ENCODE peak calls at places on chromosomes 11 and 22, in nine cellular contexts. A is IMR-90, N is K562, J is breast epithelium, D is uterus, W is stomach, I is transverse colon, Z is right lobe of liver, V is NB4. P is an unnamed sample.

GRCh38 chr11:102384419-102385052 is 37.5 kb downstream of the BIRC2 start:
- DNase-seq in I (no peak), N (peak; percentile 69), D (peak; percentile 50), V (no peak), W (no peak), J (no peak), Z (no peak), A (no peak), P (no peak)

GRCh38 chr22:20299736-20300136 is 20.1 kb downstream of the DGCR6L start:
- DNase-seq in Z (peak; percentile 84), D (peak; percentile 40), J (no peak), V (peak; percentile 35), N (no peak), I (peak; percentile 34), W (peak; percentile 60), A (peak; percentile 28), P (peak; percentile 79)

GRCh38 chr11:110362916-110363574 is 66.6 kb upstream of the RDX start:
- DNase-seq in J (no peak), N (no peak), Z (peak; percentile 54), V (no peak), W (peak; percentile 39), D (no peak), I (no peak), A (no peak), P (peak; percentile 60)

GRCh38 chr22:21641417-21641794 is 696 bp upstream of the SDF2L1 start:
- DNase-seq in V (peak; percentile 69), A (peak; percentile 55), N (peak; percentile 90), J (no peak), D (no peak), Z (no peak), W (peak; percentile 53), I (peak; percentile 54), P (peak; percentile 67)

GRCh38 chr11:110297082-110297725 is 790 bp upstream of the RDX start:
- DNase-seq in Z (no peak), W (no peak), I (no peak), D (no peak), J (no peak), N (no peak), A (peak; percentile 53), V (peak; percentile 7), P (no peak)

GRCh38 chr11:41978951-41979350 is 519.5 kb upstream of the LRRC4C start:
- DNase-seq in V (no peak), J (no peak), D (no peak), W (no peak), Z (no peak), N (no peak), I (no peak), A (no peak), P (no peak)

GRCh38 chr22:30998329-30998728 is 29.3 kb downstream of the TUG1 start:
- DNase-seq in I (no peak), A (no peak), Z (no peak), J (no peak), D (no peak), N (no peak), V (no peak), W (no peak), P (no peak)

GRCh38 chr22:36334838-36335603 is 52.7 kb downstream of the MYH9 start:
- DNase-seq in Z (no peak), D (no peak), I (no peak), V (peak; percentile 81), A (peak; percentile 84), N (peak; percentile 48), J (no peak), W (no peak), P (peak; percentile 50)

GRCh38 chr22:39992088-39992826 is 2.5 kb upstream of the FAM83F start:
- DNase-seq in N (no peak), A (no peak), I (no peak), W (no peak), J (no peak), V (no peak), D (no peak), Z (no peak), P (no peak)

GRCh38 chr11:27416568-27417176 is 53.7 kb upstream of the CCDC34 start:
- DNase-seq in A (no peak), D (no peak), V (no peak), N (no peak), I (no peak), J (no peak), Z (no peak), W (no peak), P (no peak)

GRCh38 chr11:20125927-20126326 is 34.3 kb downstream of the DBX1 start:
- DNase-seq in Z (no peak), J (no peak), D (no peak), A (peak; percentile 79), I (no peak), W (no peak), V (no peak), N (no peak), P (peak; percentile 87)

DNA sequence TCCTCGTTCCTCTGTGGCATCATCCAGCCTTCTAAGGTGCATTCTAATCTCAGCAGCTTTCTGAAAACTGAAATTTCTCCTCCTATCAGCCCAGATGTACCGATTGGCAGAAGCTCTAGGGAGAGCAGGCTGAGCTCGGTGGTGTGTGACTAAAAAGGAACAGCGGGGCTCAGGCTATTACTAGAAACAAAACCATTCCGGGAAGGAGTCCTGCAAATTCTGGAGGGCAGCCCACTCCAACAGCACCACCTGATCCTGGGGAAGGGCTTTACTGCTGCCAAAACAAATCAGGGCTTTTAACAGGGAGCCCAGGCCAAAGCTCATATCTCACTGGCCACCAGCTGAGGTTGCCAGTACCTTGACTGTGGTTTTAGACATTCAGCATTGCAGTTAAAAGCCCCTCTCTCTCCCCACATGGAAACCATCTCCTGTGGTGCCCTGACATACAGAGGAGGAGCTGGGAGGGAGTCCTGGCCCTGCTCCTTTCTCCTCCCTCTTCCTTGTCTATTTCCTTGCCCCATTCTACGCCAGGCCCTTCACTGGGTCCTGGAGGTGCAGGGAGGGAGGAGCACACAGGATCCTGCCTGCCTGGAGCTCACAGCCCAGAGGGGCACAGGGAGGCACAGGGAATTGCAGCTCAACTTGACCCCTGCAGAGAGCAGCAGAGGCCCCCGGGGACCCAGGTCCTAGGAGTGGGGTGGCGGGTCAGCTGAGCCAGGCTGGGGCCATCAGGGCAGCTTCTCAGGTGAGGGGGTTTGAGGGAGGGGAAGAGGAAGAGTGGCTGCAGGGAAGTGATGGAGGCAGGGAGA is 889 bp downstream of the PLAAT4 start:
- DNase-seq in Z (peak; percentile 69), D (peak; percentile 82), I (peak; percentile 44), J (no peak), A (peak; percentile 4), W (peak; percentile 86), N (no peak), V (no peak), P (peak; percentile 92)
- H3K4me3 ChIP-seq in Z (peak overlapping the region; percentile 56), D (peak overlapping the region; percentile 39), I (peak overlapping the region; percentile 31), J (peak overlapping the region; percentile 54), A (no peak overlapping the region), W (peak overlapping the region; percentile 43), N (no peak overlapping the region), V (no peak overlapping the region), P (no peak overlapping the region)

GRCh38 chr11:9755561-9755960 is 91.7 kb downstream of the SWAP70 start:
- DNase-seq in I (no peak), V (no peak), D (no peak), A (peak; percentile 89), Z (no peak), N (no peak), W (no peak), J (no peak), P (no peak)
- TF ChIP-seq POLR2A in I (no peak), V (no peak), D (no peak), A (no peak), Z (no peak), N (no peak), W (no peak), J (no peak), P (no peak)

GRCh38 chr11:66337103-66337899 is 1.1 kb upstream of the RIN1 start:
- DNase-seq in N (no peak), D (no peak), J (no peak), V (no peak), A (peak; percentile 56), I (no peak), W (no peak), Z (no peak), P (no peak)

GRCh38 chr11:66338276-66339162 is 2.3 kb upstream of the RIN1 start:
- DNase-seq in I (no peak), N (no peak), J (no peak), A (no peak), V (peak; percentile 45), Z (no peak), W (no peak), D (no peak), P (no peak)

GRCh38 chr11:66334605-66335442 is 1.4 kb downstream of the RIN1 start:
- DNase-seq in N (no peak), V (peak; percentile 92), I (no peak), J (no peak), A (no peak), D (no peak), W (no peak), Z (no peak), P (no peak)

GRCh38 chr11:66335531-66336233 is 552 bp downstream of the RIN1 start:
- DNase-seq in V (peak; percentile 87), D (peak; percentile 44), I (no peak), N (no peak), Z (no peak), W (no peak), A (peak; percentile 59), J (no peak), P (no peak)

DNA sequence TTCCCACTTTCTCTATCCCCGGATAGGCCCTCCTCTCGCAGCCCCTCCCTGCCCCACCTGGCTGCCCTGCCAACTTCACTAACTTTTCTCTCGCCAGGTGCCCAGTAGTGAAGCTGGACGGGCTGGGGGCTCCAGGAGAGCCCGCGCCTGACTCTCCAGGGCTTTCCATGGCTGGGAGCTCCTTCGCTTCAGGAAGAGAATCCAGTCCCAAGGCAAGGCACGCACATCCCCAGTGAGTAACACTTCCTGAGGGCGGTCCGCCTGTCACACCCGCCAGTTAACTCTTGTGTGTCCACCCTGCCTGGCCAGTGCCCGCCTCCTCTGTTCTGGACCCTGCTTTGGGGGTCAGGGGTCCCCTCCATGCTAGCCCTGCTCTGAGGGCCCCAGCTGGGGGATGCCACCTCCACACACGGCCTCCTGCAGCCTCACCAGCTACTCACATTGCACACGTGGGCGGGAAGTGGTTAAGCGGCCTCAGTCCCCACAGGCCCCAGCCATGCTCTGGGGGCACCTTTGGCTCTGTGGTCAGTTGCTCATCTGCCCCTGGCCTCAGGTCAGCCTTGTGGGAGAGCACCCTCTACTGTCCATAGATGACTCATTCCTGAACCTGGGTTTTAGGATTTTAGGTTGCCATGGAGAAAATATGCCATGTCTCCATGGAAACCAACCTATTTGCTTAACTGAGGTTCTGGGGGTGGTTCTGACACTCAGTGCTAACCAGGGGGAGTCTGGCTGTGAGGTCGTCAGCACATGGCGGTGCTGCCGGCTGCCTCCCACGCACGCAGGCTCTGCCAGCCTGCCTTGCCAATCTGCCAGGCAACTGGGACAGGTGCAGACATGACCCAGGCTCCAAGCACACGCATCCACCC is at the start of gene RIN1:
- DNase-seq in Z (peak; percentile 70), J (no peak), D (peak; percentile 65), A (peak; percentile 99), I (peak; percentile 71), W (peak; percentile 75), V (peak; percentile 99), N (peak; percentile 84), P (peak; percentile 23)
- TF ChIP-seq CTCF in Z (peak; percentile 42), J (peak; percentile 20), D (peak; percentile 28), A (peak; percentile 47), I (peak; percentile 24), W (peak; percentile 13), V (peak; percentile 29), N (peak; percentile 80), P (peak; percentile 28)

DNA sequence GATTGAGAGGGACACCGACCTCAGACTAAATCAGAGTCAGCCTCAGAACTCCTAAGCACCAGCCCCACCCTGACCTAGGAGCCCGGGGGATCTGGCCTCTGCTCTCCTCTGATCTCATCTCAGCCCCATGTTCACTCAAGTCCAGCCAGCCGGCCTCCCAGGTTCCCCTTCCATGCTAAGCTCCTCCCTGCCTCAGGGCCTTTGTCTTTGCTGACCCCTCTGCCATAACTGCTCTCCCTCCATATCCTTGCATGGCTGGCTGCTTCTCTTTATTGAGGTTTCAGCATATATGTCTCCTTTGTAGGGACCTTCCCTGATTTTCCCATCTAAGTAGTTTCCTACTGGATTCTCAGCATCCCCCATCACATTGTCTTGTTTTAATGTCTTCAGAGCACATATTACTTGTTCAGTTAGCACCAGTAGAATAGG is 780 bp upstream of the SLC15A3 start:
- DNase-seq in A (no peak), N (no peak), D (no peak), Z (no peak), W (no peak), J (no peak), V (no peak), I (no peak), P (no peak)
- H3K4me3 ChIP-seq in A (no peak overlapping the region), N (no peak overlapping the region), D (peak overlapping the region; percentile 63), Z (peak overlapping the region; percentile 58), W (peak overlapping the region; percentile 61), J (peak overlapping the region; percentile 55), V (peak overlapping the region; percentile 66), I (peak overlapping the region; percentile 35), P (no peak overlapping the region)